ENCODE peak calls at places on chromosome 13, in four cellular contexts. One of them, this sample, is unnamed.

GRCh38 chr13:32142956-32143375 is 111.4 kb downstream of the FRY start:
- DNase-seq in GDM1: no peak
- DNase-seq in left ventricle myocardium inferior: no peak
- DNase-seq in head of caudate nucleus: no peak
- DNase-seq in this sample: no peak

GRCh38 chr13:45879666-45880065 is 28.1 kb upstream of the SIAH3 start:
- DNase-seq in left ventricle myocardium inferior: peak; percentile 65
- DNase-seq in head of caudate nucleus: no peak
- DNase-seq in GDM1: no peak
- DNase-seq in this sample: no peak

GRCh38 chr13:63944896-63945295 is 2529.2 kb upstream of the PCDH20 start:
- DNase-seq in GDM1: no peak
- DNase-seq in left ventricle myocardium inferior: no peak
- DNase-seq in head of caudate nucleus: no peak
- DNase-seq in this sample: no peak

GRCh38 chr13:81133066-81133465 is 792.1 kb upstream of the SPRY2 start:
- DNase-seq in left ventricle myocardium inferior: no peak
- DNase-seq in GDM1: no peak
- DNase-seq in head of caudate nucleus: no peak
- DNase-seq in this sample: no peak

GRCh38 chr13:92487238-92487637 is 739.4 kb upstream of the GPC6 start:
- DNase-seq in GDM1: no peak
- DNase-seq in left ventricle myocardium inferior: no peak
- DNase-seq in head of caudate nucleus: no peak
- DNase-seq in this sample: no peak

GRCh38 chr13:50592412-50593145 is 250.9 kb downstream of the DLEU7 start:
- DNase-seq in left ventricle myocardium inferior: no peak
- DNase-seq in head of caudate nucleus: no peak
- DNase-seq in GDM1: no peak
- DNase-seq in this sample: no peak

GRCh38 chr13:48775804-48776203 is 122.1 kb downstream of the CYSLTR2 start:
- DNase-seq in GDM1: no peak
- DNase-seq in left ventricle myocardium inferior: no peak
- DNase-seq in head of caudate nucleus: no peak
- DNase-seq in this sample: no peak

GRCh38 chr13:75415720-75416119 is 66.2 kb downstream of the TBC1D4 start:
- DNase-seq in GDM1: no peak
- DNase-seq in left ventricle myocardium inferior: no peak
- DNase-seq in head of caudate nucleus: no peak
- DNase-seq in this sample: no peak

GRCh38 chr13:40597735-40598365 is 68.6 kb downstream of the FOXO1 start:
- DNase-seq in head of caudate nucleus: no peak
- DNase-seq in GDM1: no peak
- DNase-seq in left ventricle myocardium inferior: no peak
- DNase-seq in this sample: no peak

GRCh38 chr13:41052441-41052840 is 8.9 kb upstream of the WBP4 start:
- DNase-seq in head of caudate nucleus: no peak
- DNase-seq in GDM1: no peak
- DNase-seq in left ventricle myocardium inferior: no peak
- DNase-seq in this sample: no peak

GRCh38 chr13:28743499-28744083 is 24.8 kb upstream of the SLC46A3 start:
- DNase-seq in GDM1: no peak
- DNase-seq in left ventricle myocardium inferior: no peak
- DNase-seq in head of caudate nucleus: no peak
- DNase-seq in this sample: no peak

GRCh38 chr13:35891973-35892441 is 239.2 kb downstream of the DCLK1 start:
- DNase-seq in head of caudate nucleus: no peak
- DNase-seq in left ventricle myocardium inferior: no peak
- DNase-seq in GDM1: no peak
- DNase-seq in this sample: no peak

GRCh38 chr13:25114220-25114619 is 18.3 kb downstream of the PABPC3 start:
- DNase-seq in head of caudate nucleus: peak; percentile 87
- DNase-seq in GDM1: peak; percentile 79
- DNase-seq in left ventricle myocardium inferior: peak; percentile 42
- DNase-seq in this sample: peak; percentile 79

GRCh38 chr13:94548382-94549240 is 47.3 kb downstream of the TGDS start:
- DNase-seq in left ventricle myocardium inferior: peak; percentile 43
- DNase-seq in head of caudate nucleus: peak; percentile 54
- DNase-seq in GDM1: peak; percentile 50
- DNase-seq in this sample: no peak

GRCh38 chr13:96851856-96852255 is 142.4 kb downstream of the OXGR1 start:
- DNase-seq in left ventricle myocardium inferior: no peak
- DNase-seq in head of caudate nucleus: no peak
- DNase-seq in GDM1: no peak
- DNase-seq in this sample: no peak

GRCh38 chr13:91122766-91123165 is 224.7 kb upstream of the MIR17HG start:
- DNase-seq in GDM1: no peak
- DNase-seq in left ventricle myocardium inferior: no peak
- DNase-seq in head of caudate nucleus: no peak
- DNase-seq in this sample: no peak

GRCh38 chr13:60143775-60144174 is 20.0 kb downstream of the DIAPH3 start:
- DNase-seq in left ventricle myocardium inferior: no peak
- DNase-seq in GDM1: no peak
- DNase-seq in head of caudate nucleus: no peak
- DNase-seq in this sample: no peak

GRCh38 chr13:43522788-43523187 is 264.0 kb downstream of the ENOX1 start:
- DNase-seq in head of caudate nucleus: no peak
- DNase-seq in GDM1: no peak
- DNase-seq in left ventricle myocardium inferior: no peak
- DNase-seq in this sample: no peak

GRCh38 chr13:102817907-102818306 is 19.0 kb downstream of the BIVM start:
- DNase-seq in GDM1: no peak
- DNase-seq in head of caudate nucleus: no peak
- DNase-seq in left ventricle myocardium inferior: no peak
- DNase-seq in this sample: no peak

GRCh38 chr13:42102961-42103688 is 54.7 kb downstream of the DGKH start:
- DNase-seq in left ventricle myocardium inferior: no peak
- DNase-seq in GDM1: no peak
- DNase-seq in head of caudate nucleus: no peak
- DNase-seq in this sample: no peak